ENCODE peak calls at places on chromosomes 7 and 10, in five cellular contexts. D is K562, U is A549, Z is GM12878, N is H1. M is an unnamed sample.

GRCh38 chr7:5652829-5653228 is 128.6 kb downstream of the RNF216 start:
- DNase-seq in N (no peak), D (no peak), U (no peak), Z (no peak), M (no peak)

GRCh38 chr7:46493196-46493595 is 572.1 kb upstream of the IGFBP3 start:
- DNase-seq in N (no peak), U (no peak), Z (no peak), D (no peak), M (no peak)

GRCh38 chr7:143259765-143260164 is 3.5 kb upstream of the GSTK1 start:
- DNase-seq in N (no peak), U (no peak), D (peak; percentile 39), Z (no peak), M (peak; percentile 30)

GRCh38 chr7:50854831-50855230 is 72.1 kb upstream of the GRB10 start:
- DNase-seq in D (no peak), U (no peak), N (no peak), Z (no peak), M (no peak)

GRCh38 chr10:124465003-124465776 is 3.6 kb downstream of the LHPP start:
- DNase-seq in Z (peak; percentile 25), N (no peak), U (no peak), D (peak; percentile 39), M (no peak)

GRCh38 chr10:113576853-113577252 is 24.0 kb downstream of the HABP2 start:
- DNase-seq in U (no peak), D (no peak), N (no peak), Z (no peak), M (no peak)

GRCh38 chr7:19522486-19522885 is 186.4 kb downstream of the POLR1F start:
- DNase-seq in U (no peak), N (no peak), Z (no peak), D (no peak), M (no peak)

GRCh38 chr7:85184599-85185354 is 2.1 kb downstream of the SEMA3D start:
- DNase-seq in D (no peak), N (no peak), U (no peak), Z (no peak), M (no peak)

GRCh38 chr7:98166668-98166970 is 44.6 kb upstream of the BHLHA15 start:
- DNase-seq in U (no peak), Z (no peak), N (no peak), D (no peak), M (no peak)

GRCh38 chr10:79285315-79286185 is 61.7 kb upstream of the PPIF start:
- DNase-seq in U (no peak), N (no peak), Z (peak; percentile 91), D (no peak), M (no peak)

GRCh38 chr10:111129348-111129747 is 52.5 kb downstream of the ADRA2A start:
- DNase-seq in Z (no peak), N (no peak), U (no peak), D (no peak), M (no peak)

GRCh38 chr10:28975891-28976471 is 298.7 kb downstream of the BAMBI start:
- DNase-seq in Z (no peak), D (no peak), N (no peak), U (no peak), M (peak; percentile 10)

GRCh38 chr7:117322741-117323584 is at the start of gene WNT2:
- DNase-seq in N (no peak), U (no peak), D (no peak), Z (no peak), M (no peak)

GRCh38 chr7:23184709-23185354 is 3.0 kb downstream of the NUP42 start:
- DNase-seq in U (peak; percentile 22), D (peak; percentile 75), N (no peak), Z (peak; percentile 17), M (peak; percentile 49)
- TF ChIP-seq HDAC2 in U (no peak), D (no peak), N (no peak), Z (no peak), M (no peak)

GRCh38 chr10:32400961-32401360 is 45.0 kb upstream of the CCDC7 start:
- DNase-seq in U (no peak), D (no peak), N (no peak), Z (no peak), M (no peak)
- TF ChIP-seq HDAC2 in U (no peak), D (no peak), N (no peak), Z (no peak), M (no peak)

DNA sequence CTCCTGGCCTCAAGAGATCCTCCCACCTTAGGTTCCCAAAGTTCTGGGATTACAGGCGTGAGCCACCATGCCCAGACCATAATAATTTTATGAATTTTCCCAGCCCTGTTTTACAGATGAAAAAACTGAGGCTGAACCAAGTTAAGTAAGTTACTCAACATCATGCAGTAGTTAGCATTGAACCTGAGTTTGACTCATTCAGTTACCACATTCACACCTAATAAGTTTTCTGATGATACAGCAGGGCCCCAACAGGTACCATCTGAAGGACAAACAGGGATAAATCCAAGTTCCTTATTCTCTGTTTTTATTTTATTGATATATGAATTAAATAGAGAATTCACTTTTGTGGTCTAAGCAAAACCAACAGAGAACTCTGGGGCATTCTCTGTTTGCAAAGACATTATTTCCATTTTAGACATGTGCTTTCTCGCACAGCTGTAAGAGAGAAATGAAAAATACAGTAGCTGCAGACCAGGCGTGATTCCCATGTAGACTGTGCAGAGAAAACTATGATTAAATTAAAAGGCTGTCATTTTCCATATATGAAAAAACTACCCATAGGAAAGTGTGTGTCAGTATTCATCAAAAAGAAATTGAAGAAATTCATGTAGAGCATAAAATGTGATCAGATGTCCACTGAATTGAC is 26.6 kb downstream of the APBB1IP start:
- DNase-seq in U (no peak), N (no peak), Z (no peak), D (no peak), M (no peak)
- TF ChIP-seq HDAC2 in U (no peak), N (no peak), Z (no peak), D (no peak), M (no peak)

DNA sequence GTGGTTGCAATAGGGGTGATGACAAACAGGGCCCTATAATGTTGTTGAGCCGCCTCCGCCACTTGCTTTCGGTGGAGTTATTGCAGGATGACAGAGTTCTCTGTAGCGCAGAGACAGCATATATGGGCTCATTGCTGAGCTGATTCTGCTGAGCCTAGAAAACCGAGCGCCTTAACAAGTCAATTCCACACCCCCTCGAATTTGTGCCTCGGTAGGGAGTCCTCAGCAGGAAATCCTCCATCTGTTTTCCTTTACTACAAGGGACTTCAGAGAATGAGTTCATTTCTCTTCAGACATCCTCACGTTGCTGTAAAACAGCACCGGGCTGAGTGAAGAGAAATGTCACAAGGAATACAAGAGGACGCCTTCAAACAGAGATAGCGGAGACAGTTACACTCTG is 90.7 kb upstream of the KIAA1217 start:
- DNase-seq in Z (no peak), N (no peak), U (no peak), D (no peak), M (no peak)
- TF ChIP-seq HDAC2 in Z (no peak), N (no peak), U (no peak), D (no peak), M (no peak)

GRCh38 chr7:33757563-33758165 is 147.7 kb upstream of the BMPER start:
- DNase-seq in N (no peak), Z (no peak), D (peak; percentile 46), U (peak; percentile 16), M (peak; percentile 16)
- TF ChIP-seq HDAC2 in N (no peak), Z (no peak), D (no peak), U (no peak), M (no peak)

GRCh38 chr7:134154581-134155130 is 27.5 kb downstream of the LRGUK start:
- DNase-seq in U (no peak), N (no peak), Z (no peak), D (no peak), M (no peak)
- TF ChIP-seq HDAC2 in U (no peak), N (no peak), Z (no peak), D (no peak), M (no peak)